ENCODE peak calls at places on chromosomes 5 and 9, in ten cellular contexts. F is GM12878, C is suprapubic skin, T is right lobe of liver, Q is endothelial cell of umbilical vein, Z is cardiac muscle cell, U is IMR-90, H is heart left ventricle, R is breast epithelium, P is neural progenitor cell. W is an unnamed sample.

GRCh38 chr9:92740969-92741368 is 23.7 kb downstream of the BICD2 start:
- DNase-seq in T (no peak), H (no peak), P (no peak), C (no peak), R (no peak), Z (no peak), F (no peak), U (no peak), Q (no peak), W (peak; percentile 63)

GRCh38 chr9:112375361-112375760 is 4.5 kb upstream of the HSDL2 start:
- DNase-seq in T (no peak), Q (no peak), H (no peak), P (no peak), U (no peak), C (no peak), R (no peak), Z (no peak), F (no peak), W (no peak)

GRCh38 chr9:123375725-123376132 is 19.7 kb downstream of the CRB2 start:
- DNase-seq in U (no peak), P (no peak), Z (peak; percentile 56), Q (no peak), C (no peak), F (no peak), H (no peak), T (no peak), R (no peak), W (no peak)

GRCh38 chr5:137278476-137278875 is 220.7 kb downstream of the SPOCK1 start:
- DNase-seq in C (no peak), F (no peak), U (no peak), P (no peak), H (no peak), R (no peak), T (no peak), Q (no peak), Z (peak; percentile 15), W (no peak)

GRCh38 chr5:11524188-11524587 is 380.1 kb downstream of the CTNND2 start:
- DNase-seq in F (no peak), Z (no peak), P (peak; percentile 68), Q (no peak), C (no peak), U (no peak), T (no peak), H (no peak), R (no peak), W (no peak)

GRCh38 chr5:107203231-107203630 is 467.5 kb downstream of the EFNA5 start:
- DNase-seq in R (no peak), P (no peak), Z (no peak), T (no peak), F (no peak), U (no peak), H (no peak), C (no peak), Q (no peak), W (no peak)

GRCh38 chr5:167587768-167588167 is 703.7 kb upstream of the WWC1 start:
- DNase-seq in F (no peak), C (no peak), U (peak; percentile 22), P (peak; percentile 75), H (no peak), Q (no peak), T (no peak), R (no peak), Z (peak; percentile 50), W (peak; percentile 44)

GRCh38 chr5:14239951-14240350 is 96.8 kb downstream of the TRIO start:
- DNase-seq in F (no peak), R (no peak), Q (no peak), H (no peak), Z (no peak), U (no peak), T (no peak), C (no peak), P (no peak), W (no peak)

GRCh38 chr5:1004598-1005361 is 3.8 kb upstream of the NKD2 start:
- DNase-seq in R (peak; percentile 70), Q (peak; percentile 28), H (peak; percentile 92), P (peak; percentile 80), Z (peak; percentile 73), C (peak; percentile 88), U (peak; percentile 16), T (peak; percentile 81), F (no peak), W (no peak)

GRCh38 chr9:98634680-98635079 is 74.1 kb downstream of the GABBR2 start:
- DNase-seq in Z (no peak), U (no peak), H (no peak), F (no peak), C (no peak), P (no peak), R (no peak), Q (no peak), T (no peak), W (no peak)

GRCh38 chr5:68265347-68265746 is 49.8 kb downstream of the PIK3R1 start:
- DNase-seq in R (no peak), P (no peak), Z (no peak), U (no peak), H (no peak), F (no peak), T (no peak), Q (no peak), C (no peak), W (no peak)

GRCh38 chr9:34744295-34745221 is 34.6 kb upstream of the CCL21 start:
- DNase-seq in P (peak; percentile 34), U (peak; percentile 58), R (no peak), C (no peak), H (no peak), F (no peak), Z (peak; percentile 84), T (no peak), Q (no peak), W (peak; percentile 100)

GRCh38 chr9:121626012-121626411 is 25.4 kb upstream of the DAB2IP start:
- DNase-seq in P (no peak), Q (no peak), C (no peak), T (no peak), U (no peak), H (no peak), R (no peak), F (no peak), Z (no peak), W (no peak)

GRCh38 chr5:112574566-112574965 is 155.5 kb upstream of the EPB41L4A start:
- DNase-seq in P (no peak), F (no peak), T (no peak), R (no peak), U (no peak), Z (no peak), H (no peak), C (no peak), Q (no peak), W (no peak)

GRCh38 chr5:112573441-112573840 is 154.4 kb upstream of the EPB41L4A start:
- DNase-seq in Q (no peak), Z (no peak), P (no peak), C (no peak), U (no peak), H (no peak), F (no peak), T (no peak), R (no peak), W (no peak)

GRCh38 chr5:112579771-112580170 is 157.9 kb upstream of the APC start:
- DNase-seq in H (no peak), R (no peak), P (no peak), T (no peak), C (no peak), Z (no peak), F (no peak), U (no peak), Q (no peak), W (no peak)

GRCh38 chr5:112581811-112582320 is 155.8 kb upstream of the APC start:
- DNase-seq in Q (no peak), C (no peak), Z (no peak), R (no peak), P (no peak), H (no peak), U (no peak), T (no peak), F (no peak), W (no peak)

GRCh38 chr5:112576298-112576925 is 157.3 kb upstream of the EPB41L4A start:
- DNase-seq in Z (peak; percentile 45), F (no peak), Q (peak; percentile 85), R (no peak), C (no peak), T (no peak), P (peak; percentile 18), U (no peak), H (no peak), W (no peak)
- TF ChIP-seq CTCF in Z (no peak), F (no peak), Q (no peak), R (no peak), C (no peak), T (no peak), P (no peak), U (no peak), H (peak; percentile 2), W (no peak)

GRCh38 chr5:97106183-97106582 is 36.2 kb downstream of the LIX1 start:
- DNase-seq in P (no peak), Z (no peak), U (no peak), H (no peak), T (no peak), C (no peak), F (no peak), Q (no peak), R (no peak), W (no peak)
- H3K4me3 ChIP-seq in P (no peak overlapping the region), Z (no peak overlapping the region), U (no peak overlapping the region), H (no peak overlapping the region), T (no peak overlapping the region), C (no peak overlapping the region), F (no peak overlapping the region), Q (no peak overlapping the region), R (no peak overlapping the region), W (no peak overlapping the region)

GRCh38 chr5:111072949-111073682 is 1.6 kb downstream of the TSLP start:
- DNase-seq in T (peak; percentile 81), H (peak; percentile 81), Z (peak; percentile 40), C (peak; percentile 80), F (no peak), U (peak; percentile 28), P (peak; percentile 74), R (peak; percentile 62), Q (no peak), W (no peak)
- TF ChIP-seq CTCF in T (peak; percentile 18), H (peak; percentile 28), Z (peak; percentile 17), C (no peak), F (no peak), U (no peak), P (no peak), R (no peak), Q (no peak), W (peak; percentile 19)

DNA sequence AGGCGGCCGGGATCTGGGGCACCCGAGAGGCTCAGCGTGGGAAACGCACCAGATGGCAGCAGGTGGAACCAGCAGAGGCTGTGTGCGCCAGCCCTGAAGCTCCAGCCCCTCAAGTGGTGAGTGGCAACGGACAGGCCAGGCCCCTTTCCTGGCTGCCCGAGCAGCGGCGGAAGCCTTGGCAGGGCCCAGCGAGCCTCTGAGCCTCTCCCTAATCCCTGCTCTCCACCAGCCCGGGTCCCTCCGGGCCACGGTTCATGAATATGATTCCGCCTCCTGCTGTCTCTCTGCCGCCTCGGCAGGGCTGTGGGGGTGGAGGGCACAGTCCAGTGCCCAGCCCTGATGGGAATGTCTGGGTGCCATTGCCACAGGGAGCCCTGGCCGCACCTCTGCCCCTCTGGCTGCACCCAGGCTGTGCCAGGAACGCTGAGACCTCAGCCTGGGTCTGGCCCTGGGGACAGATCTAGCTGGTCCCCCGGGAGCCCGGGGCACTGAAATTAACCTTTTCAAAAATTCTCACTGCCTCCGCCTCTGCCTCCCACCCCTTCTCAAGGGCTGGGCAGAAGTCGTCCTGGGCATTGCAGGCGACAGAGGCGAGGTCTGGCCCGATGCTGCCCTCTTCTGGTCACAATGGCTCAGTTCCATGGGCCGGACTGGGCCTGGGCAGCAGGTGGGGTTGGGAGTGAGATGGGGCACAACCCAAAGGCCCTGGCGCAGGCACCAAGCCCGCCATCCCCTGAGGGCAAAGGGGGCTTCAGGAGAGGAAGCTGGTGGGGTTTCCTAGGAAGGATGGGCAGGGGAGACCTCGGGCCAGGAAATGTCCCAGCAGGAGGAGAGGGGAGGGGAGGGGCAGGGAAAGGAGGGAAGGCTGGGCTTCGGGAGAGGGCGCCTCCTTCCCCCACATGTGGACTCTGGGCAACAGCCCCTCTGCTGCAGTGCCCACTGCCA is 20.3 kb downstream of the CCDC187 start:
- DNase-seq in Q (peak; percentile 75), P (peak; percentile 87), H (peak; percentile 85), F (peak; percentile 45), U (peak; percentile 52), Z (peak; percentile 77), R (peak; percentile 66), T (peak; percentile 81), C (no peak), W (peak; percentile 34)
- H3K4me3 ChIP-seq in Q (no peak overlapping the region), P (no peak overlapping the region), H (peak overlapping the region; percentile 26), F (no peak overlapping the region), U (no peak overlapping the region), Z (no peak overlapping the region), R (peak overlapping the region; percentile 56), T (peak overlapping the region; percentile 10), C (peak overlapping the region; percentile 26), W (no peak overlapping the region)

W was measured in bronchial epithelial cell.